ENCODE peak calls at places on chromosomes 16 and 17, in five cellular contexts. N, G, Q, U and Z are unnamed samples.

GRCh38 chr17:9056566-9056965 is 35.3 kb downstream of the NTN1 start:
- DNase-seq in U (no peak), Q (no peak), G (no peak), N (no peak), Z (no peak)

GRCh38 chr17:35467824-35468223 is 19.3 kb upstream of the SLFN13 start:
- DNase-seq in G (no peak), U (no peak), N (no peak), Q (no peak), Z (no peak)

GRCh38 chr17:40134184-40134583 is 6.2 kb upstream of the CASC3 start:
- DNase-seq in G (no peak), N (no peak), Q (no peak), U (no peak), Z (no peak)

GRCh38 chr17:62895650-62896301 is 70.3 kb upstream of the TANC2 start:
- DNase-seq in Q (no peak), U (no peak), G (no peak), N (no peak), Z (no peak)

GRCh38 chr17:30513346-30513745 is 36.1 kb downstream of the GOSR1 start:
- DNase-seq in G (no peak), Q (no peak), U (no peak), N (no peak), Z (no peak)

GRCh38 chr16:13189250-13189649 is 287.9 kb downstream of the SHISA9 start:
- DNase-seq in N (no peak), Q (no peak), U (no peak), G (no peak), Z (no peak)

GRCh38 chr16:50202926-50203624 is 50.0 kb downstream of the TENT4B start:
- DNase-seq in U (peak; percentile 92), G (no peak), N (no peak), Q (no peak), Z (peak; percentile 62)

GRCh38 chr16:12434567-12434966 is 369.1 kb downstream of the CPPED1 start:
- DNase-seq in G (no peak), N (no peak), Q (no peak), U (no peak), Z (no peak)

GRCh38 chr17:60495260-60495659 is 30.8 kb downstream of the APPBP2 start:
- DNase-seq in U (no peak), Q (no peak), G (no peak), N (no peak), Z (no peak)

GRCh38 chr17:15963670-15964110 is 18.8 kb downstream of the ADORA2B start:
- DNase-seq in U (no peak), Q (no peak), N (no peak), G (no peak), Z (peak; percentile 96)

GRCh38 chr17:80691784-80692183 is 147.1 kb downstream of the RPTOR start:
- DNase-seq in Q (no peak), G (no peak), N (no peak), U (no peak), Z (no peak)

GRCh38 chr17:43146649-43147048 is 21.5 kb upstream of the BRCA1 start:
- DNase-seq in G (no peak), Q (no peak), N (no peak), U (no peak), Z (no peak)

GRCh38 chr17:62778990-62779681 is 29.0 kb downstream of the MARCHF10 start:
- DNase-seq in G (no peak), Q (no peak), U (peak; percentile 48), N (peak; percentile 31), Z (peak; percentile 88)

GRCh38 chr17:17175340-17175739 is 30.8 kb downstream of the PLD6 start:
- DNase-seq in Q (no peak), G (no peak), N (no peak), U (no peak), Z (no peak)

GRCh38 chr17:27756467-27757371 is 43.6 kb downstream of the NOS2 start:
- DNase-seq in U (peak; percentile 29), Q (no peak), N (peak; percentile 39), G (no peak), Z (peak; percentile 23)

GRCh38 chr16:82761858-82762257 is 135.1 kb downstream of the CDH13 start:
- DNase-seq in Q (no peak), N (no peak), U (no peak), G (no peak), Z (no peak)

GRCh38 chr16:963913-964695 is 6.7 kb downstream of the LMF1 start:
- DNase-seq in N (no peak), G (no peak), U (no peak), Q (no peak), Z (no peak)

GRCh38 chr17:62692721-62693431 is 65.4 kb downstream of the MRC2 start:
- DNase-seq in N (peak; percentile 95), U (peak; percentile 24), G (no peak), Q (no peak), Z (no peak)

GRCh38 chr17:28335959-28336871 is 654 bp downstream of the TNFAIP1 start:
- DNase-seq in U (peak; percentile 82), G (no peak), N (peak; percentile 31), Q (no peak), Z (peak; percentile 75)

GRCh38 chr16:30131869-30132475 is 9.0 kb upstream of the MAPK3 start:
- DNase-seq in U (no peak), G (no peak), Q (no peak), N (no peak), Z (no peak)

DNA sequence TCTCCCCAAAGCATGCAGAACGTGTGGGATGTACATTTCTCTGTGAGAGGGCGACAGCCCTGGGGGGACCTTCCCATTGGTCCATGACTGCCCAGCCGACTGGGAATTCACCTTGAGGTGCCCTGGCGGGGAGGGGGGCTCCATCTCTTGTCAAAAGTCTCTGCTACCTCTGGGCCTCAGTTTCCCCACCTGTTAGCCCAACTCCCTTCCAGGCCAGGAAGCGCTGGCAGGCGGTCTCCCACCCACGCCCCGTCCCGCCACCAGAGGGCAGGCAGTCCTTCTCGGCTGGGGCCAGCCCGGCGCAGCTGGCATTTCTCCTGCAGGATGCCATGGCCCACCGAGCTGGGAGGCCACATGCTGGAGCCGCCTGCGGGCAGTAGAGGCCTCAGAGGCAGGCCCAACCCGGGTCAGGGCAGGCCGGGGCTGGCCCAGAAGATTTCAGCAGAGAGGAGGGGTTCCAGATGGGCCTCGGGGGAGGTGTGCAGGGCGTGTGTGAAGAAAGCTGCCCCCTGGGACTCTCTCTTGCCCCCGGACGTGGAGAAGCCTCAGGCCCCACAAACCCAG is 16.6 kb downstream of the CD7 start:
- DNase-seq in U (no peak), N (peak; percentile 59), Q (no peak), G (no peak), Z (no peak)
- TF ChIP-seq SRF in U (no peak), N (no peak), Q (no peak), G (peak; percentile 4), Z (no peak)

GRCh38 chr17:3891626-3892094 is 1.2 kb downstream of the CAMKK1 start:
- DNase-seq in Q (no peak), U (no peak), N (no peak), G (no peak), Z (no peak)

GRCh38 chr17:3890893-3891219 is 2.0 kb downstream of the CAMKK1 start:
- DNase-seq in N (no peak), U (no peak), G (no peak), Q (no peak), Z (no peak)

GRCh38 chr17:3893720-3894116 is 865 bp upstream of the CAMKK1 start:
- DNase-seq in Q (no peak), N (no peak), U (no peak), G (no peak), Z (no peak)

GRCh38 chr17:3893003-3893719 is at the start of gene CAMKK1:
- DNase-seq in Q (no peak), N (peak; percentile 95), U (peak; percentile 77), G (peak; percentile 44), Z (peak; percentile 45)

DNA sequence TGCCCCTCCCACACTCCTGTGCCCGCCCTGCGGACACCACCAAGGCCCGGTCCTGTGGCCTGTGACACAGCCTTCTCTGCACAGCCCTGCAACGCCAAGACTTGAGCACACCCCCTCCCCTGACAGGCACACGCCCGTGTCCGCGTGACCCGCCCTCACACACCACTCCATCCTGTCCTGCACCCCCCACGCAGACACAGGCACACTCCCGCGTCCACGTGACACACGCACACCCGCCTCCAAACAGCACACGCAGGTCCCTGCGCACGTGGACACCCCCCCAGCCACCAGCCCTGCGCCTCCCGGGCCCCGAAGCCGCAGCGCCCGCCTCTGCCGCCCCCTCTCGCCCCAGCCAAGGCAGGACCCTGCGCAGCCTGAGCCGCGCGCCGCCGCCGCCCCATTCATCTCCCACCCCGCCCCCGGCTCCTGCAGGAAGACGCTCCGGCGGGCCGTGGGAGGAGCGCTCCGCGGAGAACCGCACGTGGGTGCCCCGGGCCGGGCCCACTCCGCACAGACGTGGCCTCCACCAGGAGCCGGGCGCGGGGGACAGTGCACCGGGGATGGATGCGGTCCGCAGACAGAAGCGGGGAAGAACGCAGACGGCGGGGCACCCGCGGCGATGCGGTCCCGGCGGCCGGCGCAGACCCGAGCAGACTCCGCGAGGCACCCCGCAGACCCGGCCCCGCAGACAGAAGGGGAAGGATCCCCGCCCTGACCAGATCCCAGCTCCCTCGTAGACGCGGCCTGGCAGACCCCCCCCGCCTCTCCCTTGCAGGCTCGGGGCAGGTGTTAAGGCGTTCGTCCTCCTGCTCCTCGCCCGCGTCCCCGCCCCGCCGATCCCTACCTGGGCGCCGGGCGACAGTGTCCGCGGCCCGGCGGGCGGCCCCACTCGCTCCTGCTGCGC is 506 bp downstream of the CAMKK1 start:
- DNase-seq in N (peak; percentile 66), U (peak; percentile 19), Q (no peak), G (no peak), Z (no peak)
- TF ChIP-seq POLR2A in N (no peak), U (no peak), Q (peak; percentile 35), G (no peak), Z (no peak)

GRCh38 chr17:13209091-13209490 is 191.3 kb upstream of the ELAC2 start:
- DNase-seq in N (no peak), G (no peak), Q (no peak), U (no peak), Z (no peak)
- TF ChIP-seq SRF in N (no peak), G (no peak), Q (no peak), U (no peak), Z (no peak)

GRCh38 chr16:88434353-88434690 is 18.8 kb upstream of the ZFPM1 start:
- DNase-seq in G (no peak), Q (no peak), U (no peak), N (no peak), Z (no peak)

GRCh38 chr16:88432174-88432573 is 20.9 kb upstream of the ZFPM1 start:
- DNase-seq in Q (no peak), U (no peak), N (no peak), G (no peak), Z (no peak)

GRCh38 chr16:88432753-88433152 is 20.3 kb upstream of the ZFPM1 start:
- DNase-seq in N (no peak), G (no peak), Q (no peak), U (no peak), Z (no peak)

GRCh38 chr16:88434746-88435145 is 18.3 kb upstream of the ZFPM1 start:
- DNase-seq in N (no peak), G (no peak), U (no peak), Q (no peak), Z (no peak)

DNA sequence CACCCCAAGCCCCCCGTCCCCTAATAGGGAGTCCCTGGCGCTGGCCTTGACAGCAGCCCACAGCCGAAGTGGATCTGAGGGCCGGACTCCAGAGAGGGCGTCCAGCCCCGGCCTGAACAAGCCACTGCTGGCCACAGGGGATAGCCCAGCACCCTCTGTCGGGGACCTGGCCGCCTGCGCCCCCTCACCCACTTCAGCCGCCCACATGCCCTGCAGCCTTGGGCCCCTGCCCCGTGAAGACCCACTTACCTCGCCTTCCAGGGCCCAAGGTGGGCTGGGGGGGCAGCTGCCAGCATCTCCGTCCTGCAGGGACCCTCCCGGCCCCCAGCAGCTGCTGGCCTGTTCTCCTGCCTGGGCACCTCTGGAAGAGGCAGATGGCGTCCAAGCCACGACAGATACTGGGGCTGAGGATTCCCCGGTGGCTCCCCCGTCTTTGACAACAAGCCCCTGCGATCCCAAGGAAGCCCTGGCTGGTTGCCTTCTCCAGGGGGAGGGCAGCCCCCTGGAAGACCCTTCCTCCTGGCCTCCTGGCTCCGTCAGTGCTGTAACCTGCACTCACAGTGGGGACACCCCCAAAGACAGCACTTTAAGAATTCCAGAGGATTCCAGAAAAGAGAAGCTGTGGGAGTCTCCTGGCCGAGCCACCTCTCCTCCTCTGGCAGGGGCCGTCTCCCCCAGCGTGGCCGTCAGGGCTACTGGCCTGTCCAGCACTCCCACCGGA is 19.3 kb upstream of the ZFPM1 start:
- DNase-seq in G (no peak), N (no peak), U (no peak), Q (no peak), Z (no peak)
- TF ChIP-seq POLR2A in G (no peak), N (no peak), U (no peak), Q (no peak), Z (no peak)